ENCODE peak calls at places on chromosomes 16 and 17, in six cellular contexts. One of them, this sample, is unnamed.

GRCh38 chr17:80129006-80129565 is 17.8 kb downstream of the EIF4A3 start:
- DNase-seq in HCT116: no peak
- DNase-seq in SK-N-SH: no peak
- DNase-seq in GM12878: no peak
- DNase-seq in K562: no peak
- DNase-seq in H1: no peak
- DNase-seq in this sample: peak

GRCh38 chr16:79009911-79010310 is 590.6 kb downstream of the MAF start:
- DNase-seq in HCT116: no peak
- DNase-seq in SK-N-SH: no peak
- DNase-seq in GM12878: no peak
- DNase-seq in K562: no peak
- DNase-seq in H1: no peak
- DNase-seq in this sample: no peak

GRCh38 chr17:64507418-64507766 is 615 bp downstream of the CEP95 start:
- DNase-seq in HCT116: no peak
- DNase-seq in SK-N-SH: peak
- DNase-seq in GM12878: no peak
- DNase-seq in K562: peak
- DNase-seq in H1: no peak
- DNase-seq in this sample: peak

GRCh38 chr17:29179232-29180036 is 764 bp downstream of the MYO18A start:
- DNase-seq in HCT116: no peak
- DNase-seq in SK-N-SH: peak
- DNase-seq in GM12878: no peak
- DNase-seq in K562: peak
- DNase-seq in H1: peak
- DNase-seq in this sample: peak

GRCh38 chr16:50166511-50167500 is 13.7 kb downstream of the TENT4B start:
- DNase-seq in HCT116: no peak
- DNase-seq in SK-N-SH: no peak
- DNase-seq in GM12878: no peak
- DNase-seq in K562: no peak
- DNase-seq in H1: no peak
- DNase-seq in this sample: no peak

GRCh38 chr16:19812986-19813385 is 71.7 kb downstream of the GPRC5B start:
- DNase-seq in HCT116: no peak
- DNase-seq in SK-N-SH: no peak
- DNase-seq in GM12878: no peak
- DNase-seq in K562: no peak
- DNase-seq in H1: no peak
- DNase-seq in this sample: no peak

GRCh38 chr16:75566889-75567255 is 693 bp downstream of the GABARAPL2 start:
- DNase-seq in HCT116: no peak
- DNase-seq in SK-N-SH: peak
- DNase-seq in GM12878: no peak
- DNase-seq in K562: peak
- DNase-seq in H1: no peak
- DNase-seq in this sample: no peak

GRCh38 chr16:69397821-69398521 is 12.2 kb upstream of the TERF2 start:
- DNase-seq in HCT116: peak
- DNase-seq in SK-N-SH: peak
- DNase-seq in GM12878: peak
- DNase-seq in K562: peak
- DNase-seq in H1: no peak
- DNase-seq in this sample: no peak

GRCh38 chr17:44921122-44921882 is 6.0 kb upstream of the GFAP start:
- DNase-seq in HCT116: no peak
- DNase-seq in SK-N-SH: peak
- DNase-seq in GM12878: no peak
- DNase-seq in K562: peak
- DNase-seq in H1: no peak
- DNase-seq in this sample: no peak

GRCh38 chr16:85610059-85610445 is 3.1 kb upstream of the GSE1 start:
- DNase-seq in HCT116: no peak
- DNase-seq in SK-N-SH: no peak
- DNase-seq in GM12878: no peak
- DNase-seq in K562: no peak
- DNase-seq in H1: no peak
- DNase-seq in this sample: peak
- TF ChIP-seq JUND in HCT116: no peak
- TF ChIP-seq JUND in SK-N-SH: no peak
- TF ChIP-seq JUND in GM12878: no peak
- TF ChIP-seq JUND in K562: no peak
- TF ChIP-seq JUND in H1: no peak
- TF ChIP-seq JUND in this sample: no peak

GRCh38 chr17:61581611-61582349 is 9.2 kb downstream of the NACA2 start:
- DNase-seq in HCT116: no peak
- DNase-seq in SK-N-SH: no peak
- DNase-seq in GM12878: no peak
- DNase-seq in K562: no peak
- DNase-seq in H1: no peak
- DNase-seq in this sample: no peak

GRCh38 chr17:61578645-61579044 is 12.4 kb downstream of the NACA2 start:
- DNase-seq in HCT116: no peak
- DNase-seq in SK-N-SH: no peak
- DNase-seq in GM12878: no peak
- DNase-seq in K562: no peak
- DNase-seq in H1: no peak
- DNase-seq in this sample: no peak

GRCh38 chr17:61580502-61580901 is 10.5 kb downstream of the NACA2 start:
- DNase-seq in HCT116: no peak
- DNase-seq in SK-N-SH: no peak
- DNase-seq in GM12878: no peak
- DNase-seq in K562: no peak
- DNase-seq in H1: no peak
- DNase-seq in this sample: no peak

GRCh38 chr17:61579382-61579781 is 11.6 kb downstream of the NACA2 start:
- DNase-seq in HCT116: no peak
- DNase-seq in SK-N-SH: no peak
- DNase-seq in GM12878: no peak
- DNase-seq in K562: no peak
- DNase-seq in H1: no peak
- DNase-seq in this sample: no peak

GRCh38 chr17:61579961-61580360 is 11.1 kb downstream of the NACA2 start:
- DNase-seq in HCT116: no peak
- DNase-seq in SK-N-SH: no peak
- DNase-seq in GM12878: no peak
- DNase-seq in K562: peak
- DNase-seq in H1: no peak
- DNase-seq in this sample: peak
- TF ChIP-seq JUND in HCT116: no peak
- TF ChIP-seq JUND in SK-N-SH: no peak
- TF ChIP-seq JUND in GM12878: no peak
- TF ChIP-seq JUND in K562: no peak
- TF ChIP-seq JUND in H1: no peak
- TF ChIP-seq JUND in this sample: no peak

GRCh38 chr17:61205931-61206330 is 193.7 kb upstream of the TBX2 start:
- DNase-seq in HCT116: no peak
- DNase-seq in SK-N-SH: no peak
- DNase-seq in GM12878: no peak
- DNase-seq in K562: no peak
- DNase-seq in H1: no peak
- DNase-seq in this sample: no peak
- TF ChIP-seq JUND in HCT116: no peak
- TF ChIP-seq JUND in SK-N-SH: peak
- TF ChIP-seq JUND in GM12878: no peak
- TF ChIP-seq JUND in K562: no peak
- TF ChIP-seq JUND in H1: no peak
- TF ChIP-seq JUND in this sample: no peak

GRCh38 chr16:2004795-2005517 is 4.7 kb downstream of the ZNF598 start:
- DNase-seq in HCT116: no peak
- DNase-seq in SK-N-SH: no peak
- DNase-seq in GM12878: no peak
- DNase-seq in K562: no peak
- DNase-seq in H1: no peak
- DNase-seq in this sample: no peak
- TF ChIP-seq JUND in HCT116: no peak
- TF ChIP-seq JUND in SK-N-SH: no peak
- TF ChIP-seq JUND in GM12878: no peak
- TF ChIP-seq JUND in K562: no peak
- TF ChIP-seq JUND in H1: no peak
- TF ChIP-seq JUND in this sample: no peak

GRCh38 chr16:4420703-4421102 is 4.3 kb upstream of the CORO7 start:
- DNase-seq in HCT116: no peak
- DNase-seq in SK-N-SH: no peak
- DNase-seq in GM12878: no peak
- DNase-seq in K562: no peak
- DNase-seq in H1: no peak
- DNase-seq in this sample: no peak
- TF ChIP-seq JUND in HCT116: no peak
- TF ChIP-seq JUND in SK-N-SH: no peak
- TF ChIP-seq JUND in GM12878: no peak
- TF ChIP-seq JUND in K562: no peak
- TF ChIP-seq JUND in H1: no peak
- TF ChIP-seq JUND in this sample: no peak

DNA sequence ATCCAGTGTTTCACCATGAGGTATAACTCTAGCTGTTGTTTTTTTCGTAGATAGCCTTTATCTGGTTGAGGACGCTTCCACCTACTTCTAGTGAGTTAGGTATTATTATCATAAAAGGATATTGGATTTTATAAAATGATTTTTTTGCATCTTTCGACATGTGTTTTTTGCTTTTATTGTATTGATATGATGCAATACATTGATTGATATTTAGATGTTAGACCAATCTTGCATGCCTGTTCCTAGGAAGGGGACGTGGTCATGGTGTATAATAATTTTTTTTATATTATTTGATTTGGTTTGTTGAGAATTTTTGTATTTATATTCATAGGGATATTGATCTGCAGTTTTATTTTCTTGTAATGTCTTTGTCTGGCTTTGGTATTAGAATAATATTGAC is 193.3 kb downstream of the HS3ST3B1 start:
- DNase-seq in HCT116: no peak
- DNase-seq in SK-N-SH: no peak
- DNase-seq in GM12878: no peak
- DNase-seq in K562: no peak
- DNase-seq in H1: no peak
- DNase-seq in this sample: no peak
- TF ChIP-seq JUND in HCT116: no peak
- TF ChIP-seq JUND in SK-N-SH: no peak
- TF ChIP-seq JUND in GM12878: no peak
- TF ChIP-seq JUND in K562: no peak
- TF ChIP-seq JUND in H1: no peak
- TF ChIP-seq JUND in this sample: no peak

GRCh38 chr17:60158751-60159478 is 9.1 kb downstream of the CA4 start:
- DNase-seq in HCT116: no peak
- DNase-seq in SK-N-SH: peak
- DNase-seq in GM12878: no peak
- DNase-seq in K562: no peak
- DNase-seq in H1: no peak
- DNase-seq in this sample: no peak
- TF ChIP-seq JUND in HCT116: no peak
- TF ChIP-seq JUND in SK-N-SH: no peak
- TF ChIP-seq JUND in GM12878: no peak
- TF ChIP-seq JUND in K562: no peak
- TF ChIP-seq JUND in H1: no peak
- TF ChIP-seq JUND in this sample: no peak

This sample was measured in T47D.